ENCODE peak calls at places on chromosomes 1 and 21, in six cellular contexts. F is mammary epithelial cell, Y is heart right ventricle, M is left lung, E is aorta, I is testis. B is an unnamed sample.

GRCh38 chr1:91674107-91674506 is 173.5 kb downstream of the CDC7 start:
- DNase-seq in M (no peak), I (no peak), E (no peak), F (no peak), Y (no peak), B (no peak)

GRCh38 chr1:221442056-221442455 is 299.8 kb downstream of the DUSP10 start:
- DNase-seq in I (no peak), Y (no peak), M (no peak), F (no peak), E (no peak), B (no peak)

GRCh38 chr1:42822833-42823392 is 5.7 kb upstream of the SVBP start:
- DNase-seq in F (no peak), M (no peak), Y (no peak), E (no peak), I (no peak), B (no peak)

GRCh38 chr1:214380418-214380817 is 99.5 kb downstream of the SMYD2 start:
- DNase-seq in F (no peak), I (no peak), E (no peak), M (no peak), Y (no peak), B (no peak)

GRCh38 chr1:100404816-100405215 is 52.5 kb downstream of the CDC14A start:
- DNase-seq in I (no peak), Y (no peak), F (no peak), E (no peak), M (no peak), B (no peak)

GRCh38 chr1:235160395-235160964 is 570 bp downstream of the RBM34 start:
- DNase-seq in I (no peak), M (no peak), E (no peak), F (no peak), Y (no peak), B (no peak)

GRCh38 chr1:53906121-53906520 is 12.1 kb downstream of the DIO1 start:
- DNase-seq in F (no peak), M (no peak), Y (no peak), I (no peak), E (no peak), B (no peak)

GRCh38 chr1:236175642-236176336 is 33.5 kb downstream of the GPR137B start:
- DNase-seq in Y (no peak), M (no peak), I (no peak), E (no peak), F (no peak), B (no peak)

GRCh38 chr1:222892137-222892763 is 77.4 kb downstream of the DISP1 start:
- DNase-seq in M (no peak), F (no peak), E (no peak), Y (no peak), I (no peak), B (no peak)

GRCh38 chr1:64701071-64701470 is 43.8 kb upstream of the RAVER2 start:
- DNase-seq in F (peak; percentile 58), I (no peak), Y (no peak), M (no peak), E (no peak), B (no peak)

DNA sequence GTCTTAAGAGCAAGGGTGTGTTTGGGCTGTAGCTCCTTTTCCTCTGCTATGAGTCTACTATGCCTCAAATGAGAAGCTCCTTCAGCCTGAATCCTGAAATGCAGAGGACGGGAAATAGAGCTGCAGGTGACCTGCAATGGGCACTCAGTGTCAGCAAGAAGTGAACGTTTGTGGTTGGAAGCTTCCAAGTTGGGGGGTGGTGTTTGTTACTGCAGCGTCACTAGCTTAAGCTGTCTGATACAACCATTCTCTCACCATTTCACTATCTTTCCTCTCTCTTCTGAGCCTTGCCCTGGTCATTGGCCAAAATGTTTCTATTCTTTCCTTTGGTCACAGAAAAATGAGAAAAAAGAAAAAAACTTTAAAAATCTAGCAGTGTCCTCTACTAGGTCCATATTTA is 19.4 kb downstream of the TRIM67 start:
- DNase-seq in M (no peak), I (no peak), E (no peak), Y (no peak), F (no peak), B (no peak)
- H3K27me3 ChIP-seq in M (peaks cover 40% of the 10 kb centered on the region), I (no peaks in the 10 kb centered on the region), E (no peaks in the 10 kb centered on the region), Y (peaks cover 14% of the 10 kb centered on the region), F (peaks cover 10% of the 10 kb centered on the region), B (peaks cover 33% of the 10 kb centered on the region)

GRCh38 chr21:34869541-34869940 is 179.6 kb downstream of the RUNX1 start:
- DNase-seq in E (no peak), Y (no peak), I (no peak), F (no peak), M (no peak), B (no peak)

GRCh38 chr21:34862951-34863350 is 186.2 kb downstream of the RUNX1 start:
- DNase-seq in M (no peak), Y (no peak), E (no peak), I (no peak), F (no peak), B (no peak)

GRCh38 chr21:34867785-34868184 is 181.3 kb downstream of the RUNX1 start:
- DNase-seq in Y (no peak), I (no peak), F (no peak), M (no peak), E (no peak), B (no peak)

GRCh38 chr21:34864370-34865209 is 184.5 kb downstream of the RUNX1 start:
- DNase-seq in M (no peak), F (no peak), E (no peak), Y (no peak), I (no peak), B (no peak)

GRCh38 chr21:34865922-34866271 is 183.2 kb downstream of the RUNX1 start:
- DNase-seq in M (no peak), Y (no peak), F (no peak), E (no peak), I (no peak), B (no peak)
- H3K36me3 ChIP-seq in M (peaks cover 3% of the 10 kb centered on the region), Y (no peaks in the 10 kb centered on the region), F (peaks cover 61% of the 10 kb centered on the region), E (no peaks in the 10 kb centered on the region), I (no peaks in the 10 kb centered on the region), B (peaks cover 80% of the 10 kb centered on the region)

GRCh38 chr1:25903986-25904385 is 2.2 kb downstream of the STMN1 start:
- DNase-seq in M (no peak), F (no peak), I (no peak), E (no peak), Y (no peak), B (no peak)
- H3K9me3 ChIP-seq in M (no peaks in the 10 kb centered on the region), F (no peaks in the 10 kb centered on the region), I (no peaks in the 10 kb centered on the region), E (no peaks in the 10 kb centered on the region), Y (no peaks in the 10 kb centered on the region), B (no peaks in the 10 kb centered on the region)

GRCh38 chr1:20370628-20371200 is 80.0 kb downstream of the VWA5B1 start:
- DNase-seq in F (no peak), Y (no peak), I (no peak), M (peak; percentile 10), E (no peak), B (no peak)
- H3K27me3 ChIP-seq in F (peaks cover 7% of the 10 kb centered on the region), Y (peaks cover 58% of the 10 kb centered on the region), I (no peaks in the 10 kb centered on the region), M (peaks cover 86% of the 10 kb centered on the region), E (no peaks in the 10 kb centered on the region), B (peaks cover 7% of the 10 kb centered on the region)

GRCh38 chr1:93900723-93901504 is 8.3 kb downstream of the GCLM start:
- DNase-seq in M (no peak), F (no peak), E (no peak), Y (no peak), I (no peak), B (no peak)
- H3K36me3 ChIP-seq in M (no peaks in the 10 kb centered on the region), F (peaks cover 50% of the 10 kb centered on the region), E (no peaks in the 10 kb centered on the region), Y (no peaks in the 10 kb centered on the region), I (no peaks in the 10 kb centered on the region), B (peaks cover 74% of the 10 kb centered on the region)

GRCh38 chr1:83844546-83844945 is 154.4 kb downstream of the TTLL7 start:
- DNase-seq in I (no peak), F (no peak), M (no peak), E (no peak), Y (no peak), B (no peak)

GRCh38 chr1:83838573-83838972 is 160.4 kb downstream of the TTLL7 start:
- DNase-seq in Y (no peak), I (no peak), M (no peak), E (no peak), F (no peak), B (no peak)

GRCh38 chr1:83834621-83835264 is 164.2 kb downstream of the TTLL7 start:
- DNase-seq in Y (no peak), M (no peak), E (no peak), F (no peak), I (no peak), B (no peak)

GRCh38 chr1:83836543-83836942 is 162.4 kb downstream of the TTLL7 start:
- DNase-seq in I (no peak), E (no peak), M (no peak), Y (no peak), F (no peak), B (no peak)

DNA sequence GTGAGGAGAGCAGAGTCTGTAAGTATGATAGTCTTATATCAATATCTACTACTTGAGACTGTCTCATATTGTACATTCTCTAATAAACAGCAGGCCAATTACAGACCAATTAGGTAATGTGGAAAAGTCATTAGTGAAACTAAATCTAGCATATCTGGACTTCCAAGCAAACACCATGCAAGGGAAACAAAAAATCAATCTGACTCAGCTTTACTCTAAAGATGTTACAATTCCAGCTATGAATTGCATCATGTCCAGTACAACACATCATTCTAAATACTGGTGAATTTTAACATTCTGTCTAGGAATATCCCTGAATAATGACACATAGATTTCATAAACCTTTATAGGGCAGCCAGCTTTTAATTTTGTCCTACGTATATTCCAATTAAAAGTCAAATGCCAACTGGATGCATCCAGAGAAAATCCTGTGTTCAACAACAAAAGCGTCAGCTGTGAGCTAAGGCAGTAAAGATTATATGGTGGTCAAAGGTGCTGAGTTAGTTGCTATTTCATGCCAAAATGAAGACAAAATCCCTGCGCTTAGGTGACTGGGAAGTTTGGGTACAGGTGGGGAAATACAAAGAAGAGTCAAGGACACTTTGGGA is 159.3 kb downstream of the TTLL7 start:
- DNase-seq in F (peak; percentile 7), E (no peak), Y (no peak), I (no peak), M (no peak), B (no peak)
- H3K9me3 ChIP-seq in F (no peaks in the 10 kb centered on the region), E (no peaks in the 10 kb centered on the region), Y (no peaks in the 10 kb centered on the region), I (no peaks in the 10 kb centered on the region), M (no peaks in the 10 kb centered on the region), B (no peaks in the 10 kb centered on the region)

GRCh38 chr1:6179564-6180175 is 451 bp downstream of the CHD5 start:
- DNase-seq in E (no peak), F (no peak), I (no peak), Y (no peak), M (no peak), B (no peak)
- H3K27me3 ChIP-seq in E (no peaks in the 10 kb centered on the region), F (peaks cover 19% of the 10 kb centered on the region), I (no peaks in the 10 kb centered on the region), Y (peaks cover 54% of the 10 kb centered on the region), M (peaks cover 72% of the 10 kb centered on the region), B (peaks cover 2% of the 10 kb centered on the region)

DNA sequence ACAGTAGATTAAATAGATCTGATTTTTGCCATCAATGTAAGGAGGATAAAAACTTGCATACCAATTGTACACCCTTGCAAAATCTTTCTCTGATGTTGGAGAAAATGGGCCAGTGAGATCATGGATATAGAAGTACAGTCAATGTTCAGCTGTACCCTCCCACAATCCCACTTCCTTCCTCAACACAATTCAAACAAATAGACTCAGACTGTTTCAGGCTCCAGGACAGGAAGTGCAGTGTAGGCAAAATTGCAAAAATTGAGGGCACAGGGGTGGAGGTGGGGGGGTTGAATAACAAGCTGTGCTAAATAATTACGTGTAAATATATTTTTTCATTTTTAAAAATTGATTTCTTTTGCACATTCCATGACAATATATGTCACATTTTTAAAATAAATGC is 3.9 kb upstream of the IFI44 start:
- DNase-seq in F (no peak), I (no peak), Y (no peak), E (no peak), M (no peak), B (no peak)
- H3K36me3 ChIP-seq in F (no peaks in the 10 kb centered on the region), I (no peaks in the 10 kb centered on the region), Y (no peaks in the 10 kb centered on the region), E (no peaks in the 10 kb centered on the region), M (no peaks in the 10 kb centered on the region), B (no peaks in the 10 kb centered on the region)